ENCODE peak calls at places on chromosomes 1 and 21, in seven cellular contexts. One of them, this sample, is unnamed.

GRCh38 chr1:67791686-67792475 is 41.4 kb downstream of the GNG12 start:
- DNase-seq in DMS153: no peak
- DNase-seq in NCI-H510A treated with DMSO at 0.1 percent for 48 hours: no peak
- DNase-seq in HT1080: peak
- DNase-seq in A172: peak
- DNase-seq in left ventricle myocardium inferior: no peak
- DNase-seq in amniotic stem cell: peak
- DNase-seq in this sample: peak

GRCh38 chr1:115507256-115507589 is 134.5 kb upstream of the VANGL1 start:
- DNase-seq in A172: peak
- DNase-seq in DMS153: no peak
- DNase-seq in HT1080: peak
- DNase-seq in NCI-H510A treated with DMSO at 0.1 percent for 48 hours: peak
- DNase-seq in left ventricle myocardium inferior: no peak
- DNase-seq in amniotic stem cell: no peak
- DNase-seq in this sample: peak

GRCh38 chr21:25626752-25627151 is 12.3 kb upstream of the JAM2 start:
- DNase-seq in NCI-H510A treated with DMSO at 0.1 percent for 48 hours: no peak
- DNase-seq in HT1080: no peak
- DNase-seq in A172: no peak
- DNase-seq in DMS153: no peak
- DNase-seq in left ventricle myocardium inferior: peak
- DNase-seq in amniotic stem cell: no peak
- DNase-seq in this sample: no peak

GRCh38 chr1:29669912-29670311 is 433.6 kb downstream of the PTPRU start:
- DNase-seq in A172: no peak
- DNase-seq in NCI-H510A treated with DMSO at 0.1 percent for 48 hours: no peak
- DNase-seq in amniotic stem cell: no peak
- DNase-seq in DMS153: no peak
- DNase-seq in left ventricle myocardium inferior: no peak
- DNase-seq in HT1080: no peak
- DNase-seq in this sample: no peak

GRCh38 chr1:234874291-234875288 is 254.0 kb downstream of the TOMM20 start:
- DNase-seq in DMS153: no peak
- DNase-seq in amniotic stem cell: no peak
- DNase-seq in HT1080: no peak
- DNase-seq in A172: no peak
- DNase-seq in NCI-H510A treated with DMSO at 0.1 percent for 48 hours: no peak
- DNase-seq in left ventricle myocardium inferior: no peak
- DNase-seq in this sample: peak

GRCh38 chr1:78210167-78210566 is 164.4 kb downstream of the GIPC2 start:
- DNase-seq in A172: peak
- DNase-seq in amniotic stem cell: no peak
- DNase-seq in HT1080: peak
- DNase-seq in NCI-H510A treated with DMSO at 0.1 percent for 48 hours: no peak
- DNase-seq in DMS153: no peak
- DNase-seq in left ventricle myocardium inferior: no peak
- DNase-seq in this sample: peak

GRCh38 chr1:183124259-183124658 is 61.8 kb upstream of the LAMC2 start:
- DNase-seq in NCI-H510A treated with DMSO at 0.1 percent for 48 hours: peak
- DNase-seq in HT1080: peak
- DNase-seq in DMS153: peak
- DNase-seq in amniotic stem cell: no peak
- DNase-seq in left ventricle myocardium inferior: no peak
- DNase-seq in A172: peak
- DNase-seq in this sample: no peak

GRCh38 chr1:152458384-152459185 is 44.5 kb upstream of the CRNN start:
- DNase-seq in left ventricle myocardium inferior: peak
- DNase-seq in amniotic stem cell: peak
- DNase-seq in A172: peak
- DNase-seq in HT1080: peak
- DNase-seq in NCI-H510A treated with DMSO at 0.1 percent for 48 hours: peak
- DNase-seq in DMS153: peak
- DNase-seq in this sample: peak

GRCh38 chr1:221494670-221495069 is 247.2 kb downstream of the DUSP10 start:
- DNase-seq in A172: peak
- DNase-seq in left ventricle myocardium inferior: no peak
- DNase-seq in DMS153: no peak
- DNase-seq in HT1080: peak
- DNase-seq in NCI-H510A treated with DMSO at 0.1 percent for 48 hours: no peak
- DNase-seq in amniotic stem cell: no peak
- DNase-seq in this sample: peak

GRCh38 chr21:39710866-39711265 is 34.1 kb upstream of the IGSF5 start:
- DNase-seq in DMS153: no peak
- DNase-seq in A172: no peak
- DNase-seq in HT1080: no peak
- DNase-seq in amniotic stem cell: no peak
- DNase-seq in left ventricle myocardium inferior: no peak
- DNase-seq in NCI-H510A treated with DMSO at 0.1 percent for 48 hours: no peak
- DNase-seq in this sample: no peak

GRCh38 chr1:156502396-156502748 is 1.8 kb upstream of the MEF2D start:
- DNase-seq in HT1080: no peak
- DNase-seq in left ventricle myocardium inferior: no peak
- DNase-seq in A172: no peak
- DNase-seq in NCI-H510A treated with DMSO at 0.1 percent for 48 hours: no peak
- DNase-seq in DMS153: no peak
- DNase-seq in amniotic stem cell: no peak
- DNase-seq in this sample: no peak

GRCh38 chr1:227780101-227781044 is 35.1 kb upstream of the PRSS38 start:
- DNase-seq in amniotic stem cell: no peak
- DNase-seq in NCI-H510A treated with DMSO at 0.1 percent for 48 hours: no peak
- DNase-seq in left ventricle myocardium inferior: no peak
- DNase-seq in HT1080: no peak
- DNase-seq in A172: peak
- DNase-seq in DMS153: no peak
- DNase-seq in this sample: no peak

GRCh38 chr1:217542136-217542777 is 88.6 kb downstream of the GPATCH2 start:
- DNase-seq in DMS153: no peak
- DNase-seq in left ventricle myocardium inferior: peak
- DNase-seq in NCI-H510A treated with DMSO at 0.1 percent for 48 hours: no peak
- DNase-seq in A172: no peak
- DNase-seq in HT1080: no peak
- DNase-seq in amniotic stem cell: no peak
- DNase-seq in this sample: no peak

GRCh38 chr1:17553970-17554369 is 14.5 kb downstream of the ARHGEF10L start:
- DNase-seq in amniotic stem cell: peak
- DNase-seq in DMS153: no peak
- DNase-seq in HT1080: peak
- DNase-seq in left ventricle myocardium inferior: no peak
- DNase-seq in A172: peak
- DNase-seq in NCI-H510A treated with DMSO at 0.1 percent for 48 hours: no peak
- DNase-seq in this sample: peak

GRCh38 chr1:117339866-117340357 is 27.3 kb upstream of the MAN1A2 start:
- DNase-seq in A172: peak
- DNase-seq in NCI-H510A treated with DMSO at 0.1 percent for 48 hours: peak
- DNase-seq in HT1080: peak
- DNase-seq in amniotic stem cell: no peak
- DNase-seq in DMS153: peak
- DNase-seq in left ventricle myocardium inferior: no peak
- DNase-seq in this sample: peak

GRCh38 chr21:43921602-43921978 is 56.6 kb downstream of the AGPAT3 start:
- DNase-seq in amniotic stem cell: no peak
- DNase-seq in left ventricle myocardium inferior: peak
- DNase-seq in A172: no peak
- DNase-seq in HT1080: no peak
- DNase-seq in DMS153: no peak
- DNase-seq in NCI-H510A treated with DMSO at 0.1 percent for 48 hours: no peak
- DNase-seq in this sample: no peak

GRCh38 chr1:23178931-23179330 is 10.3 kb upstream of the LUZP1 start:
- DNase-seq in HT1080: no peak
- DNase-seq in NCI-H510A treated with DMSO at 0.1 percent for 48 hours: no peak
- DNase-seq in left ventricle myocardium inferior: no peak
- DNase-seq in DMS153: no peak
- DNase-seq in amniotic stem cell: no peak
- DNase-seq in A172: no peak
- DNase-seq in this sample: no peak

GRCh38 chr1:73673980-73674379 is 524.0 kb downstream of the LRRIQ3 start:
- DNase-seq in DMS153: peak
- DNase-seq in A172: no peak
- DNase-seq in HT1080: no peak
- DNase-seq in NCI-H510A treated with DMSO at 0.1 percent for 48 hours: peak
- DNase-seq in amniotic stem cell: no peak
- DNase-seq in left ventricle myocardium inferior: no peak
- DNase-seq in this sample: no peak

GRCh38 chr21:35039595-35040291 is 9.4 kb downstream of the RUNX1 start:
- DNase-seq in A172: no peak
- DNase-seq in HT1080: no peak
- DNase-seq in NCI-H510A treated with DMSO at 0.1 percent for 48 hours: no peak
- DNase-seq in amniotic stem cell: no peak
- DNase-seq in DMS153: no peak
- DNase-seq in left ventricle myocardium inferior: no peak
- DNase-seq in this sample: no peak

GRCh38 chr1:155834296-155834926 is 22.6 kb downstream of the GON4L start:
- DNase-seq in amniotic stem cell: peak
- DNase-seq in DMS153: no peak
- DNase-seq in NCI-H510A treated with DMSO at 0.1 percent for 48 hours: no peak
- DNase-seq in left ventricle myocardium inferior: no peak
- DNase-seq in A172: peak
- DNase-seq in HT1080: peak
- DNase-seq in this sample: no peak

GRCh38 chr1:89697397-89697796 is 64.5 kb downstream of the LRRC8C start:
- DNase-seq in amniotic stem cell: no peak
- DNase-seq in left ventricle myocardium inferior: no peak
- DNase-seq in NCI-H510A treated with DMSO at 0.1 percent for 48 hours: no peak
- DNase-seq in A172: no peak
- DNase-seq in DMS153: no peak
- DNase-seq in HT1080: no peak
- DNase-seq in this sample: no peak

GRCh38 chr21:30102881-30103280 is 63.7 kb downstream of the CLDN17 start:
- DNase-seq in left ventricle myocardium inferior: no peak
- DNase-seq in NCI-H510A treated with DMSO at 0.1 percent for 48 hours: no peak
- DNase-seq in amniotic stem cell: no peak
- DNase-seq in HT1080: no peak
- DNase-seq in DMS153: peak
- DNase-seq in A172: no peak
- DNase-seq in this sample: no peak

GRCh38 chr1:221473392-221473791 is 268.5 kb downstream of the DUSP10 start:
- DNase-seq in left ventricle myocardium inferior: no peak
- DNase-seq in DMS153: no peak
- DNase-seq in NCI-H510A treated with DMSO at 0.1 percent for 48 hours: no peak
- DNase-seq in amniotic stem cell: no peak
- DNase-seq in HT1080: no peak
- DNase-seq in A172: no peak
- DNase-seq in this sample: no peak

GRCh38 chr1:24297852-24298232 is 21.3 kb upstream of the GRHL3 start:
- DNase-seq in amniotic stem cell: no peak
- DNase-seq in A172: no peak
- DNase-seq in DMS153: no peak
- DNase-seq in left ventricle myocardium inferior: no peak
- DNase-seq in NCI-H510A treated with DMSO at 0.1 percent for 48 hours: no peak
- DNase-seq in HT1080: no peak
- DNase-seq in this sample: no peak

GRCh38 chr1:21293537-21294265 is 3.4 kb upstream of the ECE1 start:
- DNase-seq in HT1080: no peak
- DNase-seq in amniotic stem cell: no peak
- DNase-seq in NCI-H510A treated with DMSO at 0.1 percent for 48 hours: no peak
- DNase-seq in left ventricle myocardium inferior: no peak
- DNase-seq in A172: no peak
- DNase-seq in DMS153: no peak
- DNase-seq in this sample: no peak